ENCODE peak calls at places on chromosomes 4 and X, in nine cellular contexts. One of them, this sample, is unnamed.

GRCh38 chrX:13090261-13091110 is 46.1 kb upstream of the FAM9C start:
- DNase-seq in activated B cell treated with CpG ODN at 0.5 μM for 24 hours: no peak
- DNase-seq in EH: peak
- DNase-seq in GM20000: no peak
- DNase-seq in DMS153: no peak
- DNase-seq in amniotic stem cell: no peak
- DNase-seq in stimulated activated naive CD8-positive, alpha-beta T cell treated with anti-CD3 and anti-CD28 coated beads, Interleukin-15, Interleukin-2, amounts not matched to agents 100 U/mL and 50 U/mL, for 24 hours: no peak
- DNase-seq in cardiac muscle cell: peak
- DNase-seq in hypothalamus: no peak
- DNase-seq in this sample: no peak

GRCh38 chr4:8315343-8316250 is 46.0 kb downstream of the HTRA3 start:
- DNase-seq in activated B cell treated with CpG ODN at 0.5 μM for 24 hours: no peak
- DNase-seq in EH: peak
- DNase-seq in GM20000: no peak
- DNase-seq in DMS153: no peak
- DNase-seq in amniotic stem cell: peak
- DNase-seq in stimulated activated naive CD8-positive, alpha-beta T cell treated with anti-CD3 and anti-CD28 coated beads, Interleukin-15, Interleukin-2, amounts not matched to agents 100 U/mL and 50 U/mL, for 24 hours: no peak
- DNase-seq in cardiac muscle cell: peak
- DNase-seq in hypothalamus: no peak
- DNase-seq in this sample: no peak

GRCh38 chrX:72061091-72061490 is 70.6 kb downstream of the RTL5 start:
- DNase-seq in activated B cell treated with CpG ODN at 0.5 μM for 24 hours: no peak
- DNase-seq in EH: peak
- DNase-seq in GM20000: no peak
- DNase-seq in DMS153: no peak
- DNase-seq in amniotic stem cell: no peak
- DNase-seq in stimulated activated naive CD8-positive, alpha-beta T cell treated with anti-CD3 and anti-CD28 coated beads, Interleukin-15, Interleukin-2, amounts not matched to agents 100 U/mL and 50 U/mL, for 24 hours: no peak
- DNase-seq in cardiac muscle cell: peak
- DNase-seq in hypothalamus: no peak
- DNase-seq in this sample: no peak

GRCh38 chrX:25034889-25035288 is 19.1 kb upstream of the ARX start:
- DNase-seq in activated B cell treated with CpG ODN at 0.5 μM for 24 hours: no peak
- DNase-seq in EH: no peak
- DNase-seq in GM20000: no peak
- DNase-seq in DMS153: no peak
- DNase-seq in amniotic stem cell: no peak
- DNase-seq in stimulated activated naive CD8-positive, alpha-beta T cell treated with anti-CD3 and anti-CD28 coated beads, Interleukin-15, Interleukin-2, amounts not matched to agents 100 U/mL and 50 U/mL, for 24 hours: no peak
- DNase-seq in cardiac muscle cell: peak
- DNase-seq in hypothalamus: no peak
- DNase-seq in this sample: no peak

GRCh38 chr4:66123195-66123594 is 452.9 kb upstream of the EPHA5 start:
- DNase-seq in activated B cell treated with CpG ODN at 0.5 μM for 24 hours: no peak
- DNase-seq in EH: peak
- DNase-seq in GM20000: no peak
- DNase-seq in DMS153: no peak
- DNase-seq in amniotic stem cell: no peak
- DNase-seq in stimulated activated naive CD8-positive, alpha-beta T cell treated with anti-CD3 and anti-CD28 coated beads, Interleukin-15, Interleukin-2, amounts not matched to agents 100 U/mL and 50 U/mL, for 24 hours: no peak
- DNase-seq in cardiac muscle cell: peak
- DNase-seq in hypothalamus: no peak
- DNase-seq in this sample: no peak

GRCh38 chrX:81202413-81202794 is 502 bp downstream of the SH3BGRL start:
- DNase-seq in activated B cell treated with CpG ODN at 0.5 μM for 24 hours: no peak
- DNase-seq in EH: peak
- DNase-seq in GM20000: no peak
- DNase-seq in DMS153: no peak
- DNase-seq in amniotic stem cell: no peak
- DNase-seq in stimulated activated naive CD8-positive, alpha-beta T cell treated with anti-CD3 and anti-CD28 coated beads, Interleukin-15, Interleukin-2, amounts not matched to agents 100 U/mL and 50 U/mL, for 24 hours: no peak
- DNase-seq in cardiac muscle cell: no peak
- DNase-seq in hypothalamus: no peak
- DNase-seq in this sample: no peak

GRCh38 chrX:129697204-129697829 is 41.5 kb upstream of the XPNPEP2 start:
- DNase-seq in activated B cell treated with CpG ODN at 0.5 μM for 24 hours: no peak
- DNase-seq in EH: no peak
- DNase-seq in GM20000: no peak
- DNase-seq in DMS153: no peak
- DNase-seq in amniotic stem cell: no peak
- DNase-seq in stimulated activated naive CD8-positive, alpha-beta T cell treated with anti-CD3 and anti-CD28 coated beads, Interleukin-15, Interleukin-2, amounts not matched to agents 100 U/mL and 50 U/mL, for 24 hours: no peak
- DNase-seq in cardiac muscle cell: no peak
- DNase-seq in hypothalamus: no peak
- DNase-seq in this sample: no peak

GRCh38 chr4:111717916-111718315 is 427.3 kb upstream of the FAM241A start:
- DNase-seq in activated B cell treated with CpG ODN at 0.5 μM for 24 hours: no peak
- DNase-seq in EH: no peak
- DNase-seq in GM20000: no peak
- DNase-seq in DMS153: no peak
- DNase-seq in amniotic stem cell: no peak
- DNase-seq in stimulated activated naive CD8-positive, alpha-beta T cell treated with anti-CD3 and anti-CD28 coated beads, Interleukin-15, Interleukin-2, amounts not matched to agents 100 U/mL and 50 U/mL, for 24 hours: no peak
- DNase-seq in cardiac muscle cell: no peak
- DNase-seq in hypothalamus: no peak
- DNase-seq in this sample: no peak

GRCh38 chr4:86034616-86035015 is 325.2 kb downstream of the MAPK10 start:
- DNase-seq in activated B cell treated with CpG ODN at 0.5 μM for 24 hours: no peak
- DNase-seq in EH: no peak
- DNase-seq in GM20000: no peak
- DNase-seq in DMS153: no peak
- DNase-seq in amniotic stem cell: no peak
- DNase-seq in stimulated activated naive CD8-positive, alpha-beta T cell treated with anti-CD3 and anti-CD28 coated beads, Interleukin-15, Interleukin-2, amounts not matched to agents 100 U/mL and 50 U/mL, for 24 hours: no peak
- DNase-seq in cardiac muscle cell: peak
- DNase-seq in hypothalamus: no peak
- DNase-seq in this sample: no peak

GRCh38 chr4:184588893-184589292 is 60.4 kb downstream of the CASP3 start:
- DNase-seq in activated B cell treated with CpG ODN at 0.5 μM for 24 hours: no peak
- DNase-seq in EH: peak
- DNase-seq in GM20000: no peak
- DNase-seq in DMS153: no peak
- DNase-seq in amniotic stem cell: no peak
- DNase-seq in stimulated activated naive CD8-positive, alpha-beta T cell treated with anti-CD3 and anti-CD28 coated beads, Interleukin-15, Interleukin-2, amounts not matched to agents 100 U/mL and 50 U/mL, for 24 hours: no peak
- DNase-seq in cardiac muscle cell: peak
- DNase-seq in hypothalamus: no peak
- DNase-seq in this sample: no peak

GRCh38 chr4:20323991-20324390 is 72.3 kb downstream of the SLIT2 start:
- DNase-seq in activated B cell treated with CpG ODN at 0.5 μM for 24 hours: no peak
- DNase-seq in EH: peak
- DNase-seq in GM20000: no peak
- DNase-seq in DMS153: no peak
- DNase-seq in amniotic stem cell: no peak
- DNase-seq in stimulated activated naive CD8-positive, alpha-beta T cell treated with anti-CD3 and anti-CD28 coated beads, Interleukin-15, Interleukin-2, amounts not matched to agents 100 U/mL and 50 U/mL, for 24 hours: no peak
- DNase-seq in cardiac muscle cell: no peak
- DNase-seq in hypothalamus: no peak
- DNase-seq in this sample: no peak

GRCh38 chr4:151801547-151802516 is 41.0 kb upstream of the GATB start:
- DNase-seq in activated B cell treated with CpG ODN at 0.5 μM for 24 hours: peak
- DNase-seq in EH: peak
- DNase-seq in GM20000: peak
- DNase-seq in DMS153: no peak
- DNase-seq in amniotic stem cell: no peak
- DNase-seq in stimulated activated naive CD8-positive, alpha-beta T cell treated with anti-CD3 and anti-CD28 coated beads, Interleukin-15, Interleukin-2, amounts not matched to agents 100 U/mL and 50 U/mL, for 24 hours: peak
- DNase-seq in cardiac muscle cell: peak
- DNase-seq in hypothalamus: no peak
- DNase-seq in this sample: peak

GRCh38 chrX:35006361-35006760 is 63.8 kb downstream of the FAM47B start:
- DNase-seq in activated B cell treated with CpG ODN at 0.5 μM for 24 hours: no peak
- DNase-seq in EH: no peak
- DNase-seq in GM20000: no peak
- DNase-seq in DMS153: no peak
- DNase-seq in amniotic stem cell: no peak
- DNase-seq in stimulated activated naive CD8-positive, alpha-beta T cell treated with anti-CD3 and anti-CD28 coated beads, Interleukin-15, Interleukin-2, amounts not matched to agents 100 U/mL and 50 U/mL, for 24 hours: no peak
- DNase-seq in cardiac muscle cell: no peak
- DNase-seq in hypothalamus: no peak
- DNase-seq in this sample: no peak

GRCh38 chr4:27016551-27016950 is 155.9 kb downstream of the STIM2 start:
- DNase-seq in activated B cell treated with CpG ODN at 0.5 μM for 24 hours: no peak
- DNase-seq in EH: peak
- DNase-seq in GM20000: no peak
- DNase-seq in DMS153: no peak
- DNase-seq in amniotic stem cell: no peak
- DNase-seq in stimulated activated naive CD8-positive, alpha-beta T cell treated with anti-CD3 and anti-CD28 coated beads, Interleukin-15, Interleukin-2, amounts not matched to agents 100 U/mL and 50 U/mL, for 24 hours: no peak
- DNase-seq in cardiac muscle cell: no peak
- DNase-seq in hypothalamus: no peak
- DNase-seq in this sample: no peak

GRCh38 chrX:11543249-11543648 is 122.5 kb downstream of the ARHGAP6 start:
- DNase-seq in activated B cell treated with CpG ODN at 0.5 μM for 24 hours: no peak
- DNase-seq in EH: no peak
- DNase-seq in GM20000: no peak
- DNase-seq in DMS153: no peak
- DNase-seq in amniotic stem cell: no peak
- DNase-seq in stimulated activated naive CD8-positive, alpha-beta T cell treated with anti-CD3 and anti-CD28 coated beads, Interleukin-15, Interleukin-2, amounts not matched to agents 100 U/mL and 50 U/mL, for 24 hours: no peak
- DNase-seq in cardiac muscle cell: no peak
- DNase-seq in hypothalamus: no peak
- DNase-seq in this sample: no peak

GRCh38 chrX:119726900-119727555 is 31.4 kb upstream of the SOWAHD start:
- DNase-seq in activated B cell treated with CpG ODN at 0.5 μM for 24 hours: no peak
- DNase-seq in EH: peak
- DNase-seq in GM20000: no peak
- DNase-seq in DMS153: no peak
- DNase-seq in amniotic stem cell: no peak
- DNase-seq in stimulated activated naive CD8-positive, alpha-beta T cell treated with anti-CD3 and anti-CD28 coated beads, Interleukin-15, Interleukin-2, amounts not matched to agents 100 U/mL and 50 U/mL, for 24 hours: no peak
- DNase-seq in cardiac muscle cell: no peak
- DNase-seq in hypothalamus: no peak
- DNase-seq in this sample: peak

GRCh38 chrX:129726307-129727111 is 12.3 kb upstream of the XPNPEP2 start:
- DNase-seq in activated B cell treated with CpG ODN at 0.5 μM for 24 hours: no peak
- DNase-seq in EH: peak
- DNase-seq in GM20000: no peak
- DNase-seq in DMS153: peak
- DNase-seq in amniotic stem cell: peak
- DNase-seq in stimulated activated naive CD8-positive, alpha-beta T cell treated with anti-CD3 and anti-CD28 coated beads, Interleukin-15, Interleukin-2, amounts not matched to agents 100 U/mL and 50 U/mL, for 24 hours: peak
- DNase-seq in cardiac muscle cell: peak
- DNase-seq in hypothalamus: peak
- DNase-seq in this sample: no peak

GRCh38 chr4:130361616-130362015 is 1265.7 kb downstream of the C4orf33 start:
- DNase-seq in activated B cell treated with CpG ODN at 0.5 μM for 24 hours: no peak
- DNase-seq in EH: no peak
- DNase-seq in GM20000: no peak
- DNase-seq in DMS153: no peak
- DNase-seq in amniotic stem cell: no peak
- DNase-seq in stimulated activated naive CD8-positive, alpha-beta T cell treated with anti-CD3 and anti-CD28 coated beads, Interleukin-15, Interleukin-2, amounts not matched to agents 100 U/mL and 50 U/mL, for 24 hours: no peak
- DNase-seq in cardiac muscle cell: no peak
- DNase-seq in hypothalamus: no peak
- DNase-seq in this sample: no peak

GRCh38 chr4:16626945-16627344 is 271.5 kb downstream of the LDB2 start:
- DNase-seq in activated B cell treated with CpG ODN at 0.5 μM for 24 hours: no peak
- DNase-seq in EH: peak
- DNase-seq in GM20000: no peak
- DNase-seq in DMS153: no peak
- DNase-seq in amniotic stem cell: peak
- DNase-seq in stimulated activated naive CD8-positive, alpha-beta T cell treated with anti-CD3 and anti-CD28 coated beads, Interleukin-15, Interleukin-2, amounts not matched to agents 100 U/mL and 50 U/mL, for 24 hours: no peak
- DNase-seq in cardiac muscle cell: peak
- DNase-seq in hypothalamus: no peak
- DNase-seq in this sample: no peak

GRCh38 chrX:34884693-34885277 is 57.8 kb upstream of the FAM47B start:
- DNase-seq in activated B cell treated with CpG ODN at 0.5 μM for 24 hours: no peak
- DNase-seq in EH: peak
- DNase-seq in GM20000: no peak
- DNase-seq in DMS153: peak
- DNase-seq in amniotic stem cell: peak
- DNase-seq in stimulated activated naive CD8-positive, alpha-beta T cell treated with anti-CD3 and anti-CD28 coated beads, Interleukin-15, Interleukin-2, amounts not matched to agents 100 U/mL and 50 U/mL, for 24 hours: no peak
- DNase-seq in cardiac muscle cell: peak
- DNase-seq in hypothalamus: no peak
- DNase-seq in this sample: no peak

GRCh38 chr4:73914071-73914470 is 44.9 kb downstream of the CXCL1 start:
- DNase-seq in activated B cell treated with CpG ODN at 0.5 μM for 24 hours: no peak
- DNase-seq in EH: no peak
- DNase-seq in GM20000: no peak
- DNase-seq in DMS153: no peak
- DNase-seq in amniotic stem cell: no peak
- DNase-seq in stimulated activated naive CD8-positive, alpha-beta T cell treated with anti-CD3 and anti-CD28 coated beads, Interleukin-15, Interleukin-2, amounts not matched to agents 100 U/mL and 50 U/mL, for 24 hours: no peak
- DNase-seq in cardiac muscle cell: no peak
- DNase-seq in hypothalamus: no peak
- DNase-seq in this sample: no peak

GRCh38 chr4:153534792-153535629 is 68.9 kb downstream of the TMEM131L start:
- DNase-seq in activated B cell treated with CpG ODN at 0.5 μM for 24 hours: no peak
- DNase-seq in EH: no peak
- DNase-seq in GM20000: no peak
- DNase-seq in DMS153: no peak
- DNase-seq in amniotic stem cell: no peak
- DNase-seq in stimulated activated naive CD8-positive, alpha-beta T cell treated with anti-CD3 and anti-CD28 coated beads, Interleukin-15, Interleukin-2, amounts not matched to agents 100 U/mL and 50 U/mL, for 24 hours: no peak
- DNase-seq in cardiac muscle cell: no peak
- DNase-seq in hypothalamus: no peak
- DNase-seq in this sample: no peak

GRCh38 chrX:15151267-15152196 is 118.4 kb downstream of the ASB9 start:
- DNase-seq in activated B cell treated with CpG ODN at 0.5 μM for 24 hours: no peak
- DNase-seq in EH: peak
- DNase-seq in GM20000: peak
- DNase-seq in DMS153: no peak
- DNase-seq in amniotic stem cell: no peak
- DNase-seq in stimulated activated naive CD8-positive, alpha-beta T cell treated with anti-CD3 and anti-CD28 coated beads, Interleukin-15, Interleukin-2, amounts not matched to agents 100 U/mL and 50 U/mL, for 24 hours: peak
- DNase-seq in cardiac muscle cell: no peak
- DNase-seq in hypothalamus: no peak
- DNase-seq in this sample: no peak

GRCh38 chr4:53315300-53315699 is 50.6 kb downstream of the SCFD2 start:
- DNase-seq in activated B cell treated with CpG ODN at 0.5 μM for 24 hours: no peak
- DNase-seq in EH: no peak
- DNase-seq in GM20000: no peak
- DNase-seq in DMS153: no peak
- DNase-seq in amniotic stem cell: no peak
- DNase-seq in stimulated activated naive CD8-positive, alpha-beta T cell treated with anti-CD3 and anti-CD28 coated beads, Interleukin-15, Interleukin-2, amounts not matched to agents 100 U/mL and 50 U/mL, for 24 hours: no peak
- DNase-seq in cardiac muscle cell: peak
- DNase-seq in hypothalamus: no peak
- DNase-seq in this sample: no peak

GRCh38 chr4:94488667-94489066 is 36.9 kb downstream of the PDLIM5 start:
- DNase-seq in activated B cell treated with CpG ODN at 0.5 μM for 24 hours: no peak
- DNase-seq in EH: peak
- DNase-seq in GM20000: no peak
- DNase-seq in DMS153: no peak
- DNase-seq in amniotic stem cell: peak
- DNase-seq in stimulated activated naive CD8-positive, alpha-beta T cell treated with anti-CD3 and anti-CD28 coated beads, Interleukin-15, Interleukin-2, amounts not matched to agents 100 U/mL and 50 U/mL, for 24 hours: no peak
- DNase-seq in cardiac muscle cell: no peak
- DNase-seq in hypothalamus: no peak
- DNase-seq in this sample: no peak

GRCh38 chrX:118971552-118971951 is 2.9 kb upstream of the LONRF3 start:
- DNase-seq in activated B cell treated with CpG ODN at 0.5 μM for 24 hours: no peak
- DNase-seq in EH: no peak
- DNase-seq in GM20000: no peak
- DNase-seq in DMS153: peak
- DNase-seq in amniotic stem cell: no peak
- DNase-seq in stimulated activated naive CD8-positive, alpha-beta T cell treated with anti-CD3 and anti-CD28 coated beads, Interleukin-15, Interleukin-2, amounts not matched to agents 100 U/mL and 50 U/mL, for 24 hours: no peak
- DNase-seq in cardiac muscle cell: no peak
- DNase-seq in hypothalamus: no peak
- DNase-seq in this sample: no peak

GRCh38 chr4:77203380-77204197 is 46.6 kb downstream of the CCNG2 start:
- DNase-seq in activated B cell treated with CpG ODN at 0.5 μM for 24 hours: peak
- DNase-seq in EH: peak
- DNase-seq in GM20000: peak
- DNase-seq in DMS153: no peak
- DNase-seq in amniotic stem cell: peak
- DNase-seq in stimulated activated naive CD8-positive, alpha-beta T cell treated with anti-CD3 and anti-CD28 coated beads, Interleukin-15, Interleukin-2, amounts not matched to agents 100 U/mL and 50 U/mL, for 24 hours: peak
- DNase-seq in cardiac muscle cell: peak
- DNase-seq in hypothalamus: peak
- DNase-seq in this sample: peak

GRCh38 chr4:67104145-67104544 is 441.2 kb downstream of the CENPC start:
- DNase-seq in activated B cell treated with CpG ODN at 0.5 μM for 24 hours: no peak
- DNase-seq in EH: no peak
- DNase-seq in GM20000: no peak
- DNase-seq in DMS153: peak
- DNase-seq in amniotic stem cell: no peak
- DNase-seq in stimulated activated naive CD8-positive, alpha-beta T cell treated with anti-CD3 and anti-CD28 coated beads, Interleukin-15, Interleukin-2, amounts not matched to agents 100 U/mL and 50 U/mL, for 24 hours: no peak
- DNase-seq in cardiac muscle cell: no peak
- DNase-seq in hypothalamus: no peak
- DNase-seq in this sample: no peak

GRCh38 chr4:123037809-123038208 is 115.4 kb upstream of the NUDT6 start:
- DNase-seq in activated B cell treated with CpG ODN at 0.5 μM for 24 hours: no peak
- DNase-seq in EH: peak
- DNase-seq in GM20000: no peak
- DNase-seq in DMS153: no peak
- DNase-seq in amniotic stem cell: no peak
- DNase-seq in stimulated activated naive CD8-positive, alpha-beta T cell treated with anti-CD3 and anti-CD28 coated beads, Interleukin-15, Interleukin-2, amounts not matched to agents 100 U/mL and 50 U/mL, for 24 hours: no peak
- DNase-seq in cardiac muscle cell: peak
- DNase-seq in hypothalamus: no peak
- DNase-seq in this sample: no peak

GRCh38 chr4:159267023-159267939 is 164.4 kb downstream of the RAPGEF2 start:
- DNase-seq in activated B cell treated with CpG ODN at 0.5 μM for 24 hours: no peak
- DNase-seq in EH: peak
- DNase-seq in GM20000: no peak
- DNase-seq in DMS153: no peak
- DNase-seq in amniotic stem cell: no peak
- DNase-seq in stimulated activated naive CD8-positive, alpha-beta T cell treated with anti-CD3 and anti-CD28 coated beads, Interleukin-15, Interleukin-2, amounts not matched to agents 100 U/mL and 50 U/mL, for 24 hours: no peak
- DNase-seq in cardiac muscle cell: peak
- DNase-seq in hypothalamus: peak
- DNase-seq in this sample: no peak

GRCh38 chrX:137031517-137032377 is 2.0 kb downstream of the GPR101 start:
- DNase-seq in activated B cell treated with CpG ODN at 0.5 μM for 24 hours: peak
- DNase-seq in EH: peak
- DNase-seq in GM20000: peak
- DNase-seq in DMS153: peak
- DNase-seq in amniotic stem cell: no peak
- DNase-seq in stimulated activated naive CD8-positive, alpha-beta T cell treated with anti-CD3 and anti-CD28 coated beads, Interleukin-15, Interleukin-2, amounts not matched to agents 100 U/mL and 50 U/mL, for 24 hours: peak
- DNase-seq in cardiac muscle cell: peak
- DNase-seq in hypothalamus: no peak
- DNase-seq in this sample: peak

This sample was measured in naive thymus-derived CD8-positive, alpha-beta T cell.